ENCODE peak calls at places on chromosomes 13 and 19, in five cellular contexts. One of them, this sample, is unnamed.

GRCh38 chr19:47660435-47660832 is 51.5 kb downstream of the BICRA start:
- DNase-seq in astrocyte of the cerebellum: no peak
- DNase-seq in activated CD8-positive, alpha-beta T cell treated with anti-CD3 and anti-CD28 coated beads for 36 hours: no peak
- DNase-seq in AG09319: no peak
- DNase-seq in body of pancreas: no peak
- DNase-seq in this sample: no peak

GRCh38 chr13:89267734-89268133 is 1596.6 kb downstream of the SLITRK5 start:
- DNase-seq in astrocyte of the cerebellum: peak
- DNase-seq in activated CD8-positive, alpha-beta T cell treated with anti-CD3 and anti-CD28 coated beads for 36 hours: no peak
- DNase-seq in body of pancreas: no peak
- DNase-seq in AG09319: no peak
- DNase-seq in this sample: no peak

GRCh38 chr19:53553865-53554791 is 16.2 kb downstream of the ZNF331 start:
- DNase-seq in AG09319: peak
- DNase-seq in astrocyte of the cerebellum: peak
- DNase-seq in activated CD8-positive, alpha-beta T cell treated with anti-CD3 and anti-CD28 coated beads for 36 hours: peak
- DNase-seq in body of pancreas: peak
- DNase-seq in this sample: peak

GRCh38 chr19:55372316-55373081 is 2.2 kb upstream of the IL11 start:
- DNase-seq in AG09319: no peak
- DNase-seq in body of pancreas: no peak
- DNase-seq in astrocyte of the cerebellum: no peak
- DNase-seq in activated CD8-positive, alpha-beta T cell treated with anti-CD3 and anti-CD28 coated beads for 36 hours: peak
- DNase-seq in this sample: no peak

GRCh38 chr19:56139847-56140582 is 1.1 kb upstream of the ZNF444 start:
- DNase-seq in AG09319: no peak
- DNase-seq in activated CD8-positive, alpha-beta T cell treated with anti-CD3 and anti-CD28 coated beads for 36 hours: peak
- DNase-seq in astrocyte of the cerebellum: no peak
- DNase-seq in body of pancreas: peak
- DNase-seq in this sample: no peak

GRCh38 chr13:66914155-66914554 is 316.0 kb downstream of the PCDH9 start:
- DNase-seq in activated CD8-positive, alpha-beta T cell treated with anti-CD3 and anti-CD28 coated beads for 36 hours: no peak
- DNase-seq in AG09319: no peak
- DNase-seq in astrocyte of the cerebellum: no peak
- DNase-seq in body of pancreas: no peak
- DNase-seq in this sample: no peak

GRCh38 chr13:37023871-37024270 is 23.3 kb downstream of the EXOSC8 start:
- DNase-seq in body of pancreas: no peak
- DNase-seq in AG09319: no peak
- DNase-seq in activated CD8-positive, alpha-beta T cell treated with anti-CD3 and anti-CD28 coated beads for 36 hours: no peak
- DNase-seq in astrocyte of the cerebellum: no peak
- DNase-seq in this sample: no peak

GRCh38 chr19:1760020-1760419 is 6.7 kb downstream of the ONECUT3 start:
- DNase-seq in AG09319: no peak
- DNase-seq in body of pancreas: no peak
- DNase-seq in astrocyte of the cerebellum: no peak
- DNase-seq in activated CD8-positive, alpha-beta T cell treated with anti-CD3 and anti-CD28 coated beads for 36 hours: no peak
- DNase-seq in this sample: no peak

GRCh38 chr19:17615889-17616685 is 60.6 kb downstream of the COLGALT1 start:
- DNase-seq in astrocyte of the cerebellum: no peak
- DNase-seq in AG09319: no peak
- DNase-seq in activated CD8-positive, alpha-beta T cell treated with anti-CD3 and anti-CD28 coated beads for 36 hours: no peak
- DNase-seq in body of pancreas: no peak
- DNase-seq in this sample: no peak

GRCh38 chr13:103288114-103288513 is 221.9 kb upstream of the SLC10A2 start:
- DNase-seq in astrocyte of the cerebellum: no peak
- DNase-seq in AG09319: no peak
- DNase-seq in body of pancreas: no peak
- DNase-seq in activated CD8-positive, alpha-beta T cell treated with anti-CD3 and anti-CD28 coated beads for 36 hours: no peak
- DNase-seq in this sample: no peak

GRCh38 chr13:64369121-64369520 is 2861.0 kb downstream of the PCDH9 start:
- DNase-seq in astrocyte of the cerebellum: no peak
- DNase-seq in activated CD8-positive, alpha-beta T cell treated with anti-CD3 and anti-CD28 coated beads for 36 hours: no peak
- DNase-seq in body of pancreas: no peak
- DNase-seq in AG09319: no peak
- DNase-seq in this sample: no peak

GRCh38 chr19:33350538-33351309 is 22.8 kb upstream of the CEBPG start:
- DNase-seq in astrocyte of the cerebellum: peak
- DNase-seq in body of pancreas: no peak
- DNase-seq in activated CD8-positive, alpha-beta T cell treated with anti-CD3 and anti-CD28 coated beads for 36 hours: no peak
- DNase-seq in AG09319: no peak
- DNase-seq in this sample: no peak

GRCh38 chr19:34481861-34482379 is 362 bp downstream of the WTIP start:
- DNase-seq in body of pancreas: no peak
- DNase-seq in astrocyte of the cerebellum: no peak
- DNase-seq in AG09319: peak
- DNase-seq in activated CD8-positive, alpha-beta T cell treated with anti-CD3 and anti-CD28 coated beads for 36 hours: no peak
- DNase-seq in this sample: no peak

GRCh38 chr19:903266-903797 is 9.7 kb downstream of the R3HDM4 start:
- DNase-seq in activated CD8-positive, alpha-beta T cell treated with anti-CD3 and anti-CD28 coated beads for 36 hours: no peak
- DNase-seq in body of pancreas: peak
- DNase-seq in AG09319: no peak
- DNase-seq in astrocyte of the cerebellum: peak
- DNase-seq in this sample: no peak

GRCh38 chr19:1487576-1488281 is 2.4 kb downstream of the PCSK4 start:
- DNase-seq in activated CD8-positive, alpha-beta T cell treated with anti-CD3 and anti-CD28 coated beads for 36 hours: no peak
- DNase-seq in astrocyte of the cerebellum: no peak
- DNase-seq in AG09319: no peak
- DNase-seq in body of pancreas: peak
- DNase-seq in this sample: no peak

GRCh38 chr19:47507031-47507430 is 7.8 kb downstream of the NAPA start:
- DNase-seq in astrocyte of the cerebellum: no peak
- DNase-seq in activated CD8-positive, alpha-beta T cell treated with anti-CD3 and anti-CD28 coated beads for 36 hours: no peak
- DNase-seq in AG09319: no peak
- DNase-seq in body of pancreas: peak
- DNase-seq in this sample: no peak

GRCh38 chr19:4473708-4474503 is 1.8 kb downstream of the HDGFL2 start:
- DNase-seq in AG09319: no peak
- DNase-seq in body of pancreas: no peak
- DNase-seq in activated CD8-positive, alpha-beta T cell treated with anti-CD3 and anti-CD28 coated beads for 36 hours: no peak
- DNase-seq in astrocyte of the cerebellum: no peak
- DNase-seq in this sample: no peak

GRCh38 chr13:111269508-111269907 is 50.9 kb upstream of the TEX29 start:
- DNase-seq in body of pancreas: no peak
- DNase-seq in astrocyte of the cerebellum: no peak
- DNase-seq in AG09319: no peak
- DNase-seq in activated CD8-positive, alpha-beta T cell treated with anti-CD3 and anti-CD28 coated beads for 36 hours: no peak
- DNase-seq in this sample: no peak

GRCh38 chr13:77000475-77000874 is 8.6 kb downstream of the CLN5 start:
- DNase-seq in astrocyte of the cerebellum: no peak
- DNase-seq in body of pancreas: no peak
- DNase-seq in activated CD8-positive, alpha-beta T cell treated with anti-CD3 and anti-CD28 coated beads for 36 hours: no peak
- DNase-seq in AG09319: no peak
- DNase-seq in this sample: no peak

GRCh38 chr19:45403781-45404556 is 900 bp downstream of the PPP1R13L start:
- DNase-seq in activated CD8-positive, alpha-beta T cell treated with anti-CD3 and anti-CD28 coated beads for 36 hours: peak
- DNase-seq in AG09319: no peak
- DNase-seq in body of pancreas: peak
- DNase-seq in astrocyte of the cerebellum: no peak
- DNase-seq in this sample: peak

GRCh38 chr13:99228737-99229691 is 28.4 kb downstream of the UBAC2 start:
- DNase-seq in activated CD8-positive, alpha-beta T cell treated with anti-CD3 and anti-CD28 coated beads for 36 hours: peak
- DNase-seq in astrocyte of the cerebellum: peak
- DNase-seq in body of pancreas: no peak
- DNase-seq in AG09319: no peak
- DNase-seq in this sample: peak

GRCh38 chr13:80704369-80704768 is 363.4 kb upstream of the SPRY2 start:
- DNase-seq in AG09319: no peak
- DNase-seq in activated CD8-positive, alpha-beta T cell treated with anti-CD3 and anti-CD28 coated beads for 36 hours: no peak
- DNase-seq in astrocyte of the cerebellum: no peak
- DNase-seq in body of pancreas: no peak
- DNase-seq in this sample: no peak

GRCh38 chr13:76822691-76823267 is 63.4 kb downstream of the KCTD12 start:
- DNase-seq in body of pancreas: no peak
- DNase-seq in activated CD8-positive, alpha-beta T cell treated with anti-CD3 and anti-CD28 coated beads for 36 hours: no peak
- DNase-seq in AG09319: no peak
- DNase-seq in astrocyte of the cerebellum: no peak
- DNase-seq in this sample: peak

GRCh38 chr13:36526897-36527296 is 94.6 kb downstream of the CCNA1 start:
- DNase-seq in astrocyte of the cerebellum: no peak
- DNase-seq in activated CD8-positive, alpha-beta T cell treated with anti-CD3 and anti-CD28 coated beads for 36 hours: no peak
- DNase-seq in body of pancreas: no peak
- DNase-seq in AG09319: no peak
- DNase-seq in this sample: no peak

GRCh38 chr19:46974181-46974580 is 45.5 kb upstream of the NPAS1 start:
- DNase-seq in astrocyte of the cerebellum: no peak
- DNase-seq in body of pancreas: no peak
- DNase-seq in activated CD8-positive, alpha-beta T cell treated with anti-CD3 and anti-CD28 coated beads for 36 hours: no peak
- DNase-seq in AG09319: no peak
- DNase-seq in this sample: no peak

GRCh38 chr19:23440791-23441190 is 45.5 kb upstream of the ZNF91 start:
- DNase-seq in AG09319: no peak
- DNase-seq in activated CD8-positive, alpha-beta T cell treated with anti-CD3 and anti-CD28 coated beads for 36 hours: peak
- DNase-seq in astrocyte of the cerebellum: no peak
- DNase-seq in body of pancreas: no peak
- DNase-seq in this sample: no peak

GRCh38 chr13:100128373-100128772 is 39.5 kb downstream of the PCCA start:
- DNase-seq in activated CD8-positive, alpha-beta T cell treated with anti-CD3 and anti-CD28 coated beads for 36 hours: peak
- DNase-seq in astrocyte of the cerebellum: peak
- DNase-seq in AG09319: no peak
- DNase-seq in body of pancreas: no peak
- DNase-seq in this sample: no peak

GRCh38 chr13:46472384-46472783 is 80.6 kb upstream of the LRCH1 start:
- DNase-seq in AG09319: no peak
- DNase-seq in body of pancreas: no peak
- DNase-seq in activated CD8-positive, alpha-beta T cell treated with anti-CD3 and anti-CD28 coated beads for 36 hours: no peak
- DNase-seq in astrocyte of the cerebellum: no peak
- DNase-seq in this sample: no peak

GRCh38 chr19:57578487-57579205 is at the start of gene ZNF416:
- DNase-seq in AG09319: peak
- DNase-seq in activated CD8-positive, alpha-beta T cell treated with anti-CD3 and anti-CD28 coated beads for 36 hours: peak
- DNase-seq in astrocyte of the cerebellum: peak
- DNase-seq in body of pancreas: peak
- DNase-seq in this sample: peak
- TF ChIP-seq CTCF in AG09319: peak
- TF ChIP-seq CTCF in activated CD8-positive, alpha-beta T cell treated with anti-CD3 and anti-CD28 coated beads for 36 hours: no peak
- TF ChIP-seq CTCF in astrocyte of the cerebellum: peak
- TF ChIP-seq CTCF in body of pancreas: peak
- TF ChIP-seq CTCF in this sample: peak

GRCh38 chr19:49126575-49126974 is 7.2 kb downstream of the PPFIA3 start:
- DNase-seq in body of pancreas: no peak
- DNase-seq in AG09319: no peak
- DNase-seq in astrocyte of the cerebellum: no peak
- DNase-seq in activated CD8-positive, alpha-beta T cell treated with anti-CD3 and anti-CD28 coated beads for 36 hours: no peak
- DNase-seq in this sample: no peak

GRCh38 chr19:49128545-49129237 is 9.3 kb downstream of the PPFIA3 start:
- DNase-seq in astrocyte of the cerebellum: no peak
- DNase-seq in body of pancreas: no peak
- DNase-seq in AG09319: no peak
- DNase-seq in activated CD8-positive, alpha-beta T cell treated with anti-CD3 and anti-CD28 coated beads for 36 hours: no peak
- DNase-seq in this sample: no peak

GRCh38 chr19:49130325-49130724 is 11.0 kb downstream of the PPFIA3 start:
- DNase-seq in activated CD8-positive, alpha-beta T cell treated with anti-CD3 and anti-CD28 coated beads for 36 hours: no peak
- DNase-seq in astrocyte of the cerebellum: no peak
- DNase-seq in AG09319: no peak
- DNase-seq in body of pancreas: no peak
- DNase-seq in this sample: no peak

GRCh38 chr19:49129238-49129583 is 9.9 kb downstream of the PPFIA3 start:
- DNase-seq in astrocyte of the cerebellum: no peak
- DNase-seq in activated CD8-positive, alpha-beta T cell treated with anti-CD3 and anti-CD28 coated beads for 36 hours: no peak
- DNase-seq in body of pancreas: no peak
- DNase-seq in AG09319: no peak
- DNase-seq in this sample: no peak

GRCh38 chr19:49127674-49128544 is 8.6 kb downstream of the PPFIA3 start:
- DNase-seq in body of pancreas: peak
- DNase-seq in astrocyte of the cerebellum: peak
- DNase-seq in activated CD8-positive, alpha-beta T cell treated with anti-CD3 and anti-CD28 coated beads for 36 hours: peak
- DNase-seq in AG09319: peak
- DNase-seq in this sample: peak
- TF ChIP-seq CTCF in body of pancreas: peak
- TF ChIP-seq CTCF in astrocyte of the cerebellum: peak
- TF ChIP-seq CTCF in activated CD8-positive, alpha-beta T cell treated with anti-CD3 and anti-CD28 coated beads for 36 hours: no peak
- TF ChIP-seq CTCF in AG09319: peak
- TF ChIP-seq CTCF in this sample: no peak

DNA sequence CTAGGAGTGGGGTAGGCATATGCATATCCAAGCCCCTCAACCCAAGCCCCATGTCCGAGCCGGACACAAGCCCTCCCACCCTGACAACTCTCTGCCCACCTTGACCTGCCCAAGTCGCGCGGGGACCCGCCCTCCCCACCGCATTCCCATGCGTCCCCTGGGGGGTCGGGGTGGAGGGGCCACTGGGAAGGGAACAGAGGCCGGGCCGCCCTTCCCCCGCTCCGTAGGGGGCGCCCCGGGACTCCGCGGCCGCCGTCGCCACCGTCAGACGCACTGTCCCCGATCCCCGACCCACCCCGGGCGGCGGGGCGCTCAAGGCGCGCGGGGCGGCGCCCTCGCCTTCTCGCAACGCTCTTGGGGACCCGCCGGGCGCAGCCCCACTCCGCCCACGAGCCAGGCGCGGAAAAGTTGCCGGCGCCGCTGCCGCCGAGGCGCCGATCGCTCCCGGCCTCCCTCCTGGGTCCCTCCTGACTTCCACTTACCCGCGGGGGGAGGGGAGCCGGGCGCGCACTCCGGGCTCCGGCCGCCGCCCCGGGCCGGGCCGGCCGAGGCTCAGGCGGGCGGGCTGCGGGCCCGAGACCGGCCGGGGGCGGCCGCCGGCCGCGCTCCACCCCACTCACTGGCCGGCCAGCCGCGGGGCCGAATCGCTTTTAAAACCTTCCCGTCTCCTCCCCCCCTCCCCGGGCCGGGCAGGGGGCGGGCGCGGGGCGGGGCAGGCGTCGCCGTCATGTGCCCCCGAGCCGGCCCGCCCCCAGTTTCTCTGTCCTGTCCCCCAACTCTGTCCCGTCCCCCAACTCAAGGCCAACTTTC is 34.4 kb upstream of the NANOS3 start:
- DNase-seq in body of pancreas: peak
- DNase-seq in AG09319: no peak
- DNase-seq in activated CD8-positive, alpha-beta T cell treated with anti-CD3 and anti-CD28 coated beads for 36 hours: peak
- DNase-seq in astrocyte of the cerebellum: no peak
- DNase-seq in this sample: peak
- TF ChIP-seq CTCF in body of pancreas: no peak
- TF ChIP-seq CTCF in AG09319: no peak
- TF ChIP-seq CTCF in activated CD8-positive, alpha-beta T cell treated with anti-CD3 and anti-CD28 coated beads for 36 hours: no peak
- TF ChIP-seq CTCF in astrocyte of the cerebellum: no peak
- TF ChIP-seq CTCF in this sample: peak

GRCh38 chr13:79401259-79402071 is 4.6 kb downstream of the RBM26 start:
- DNase-seq in body of pancreas: no peak
- DNase-seq in activated CD8-positive, alpha-beta T cell treated with anti-CD3 and anti-CD28 coated beads for 36 hours: no peak
- DNase-seq in AG09319: no peak
- DNase-seq in astrocyte of the cerebellum: no peak
- DNase-seq in this sample: no peak
- TF ChIP-seq CTCF in body of pancreas: no peak
- TF ChIP-seq CTCF in activated CD8-positive, alpha-beta T cell treated with anti-CD3 and anti-CD28 coated beads for 36 hours: no peak
- TF ChIP-seq CTCF in AG09319: no peak
- TF ChIP-seq CTCF in astrocyte of the cerebellum: no peak
- TF ChIP-seq CTCF in this sample: no peak

GRCh38 chr13:91174886-91175501 is 172.5 kb upstream of the MIR17HG start:
- DNase-seq in AG09319: no peak
- DNase-seq in body of pancreas: peak
- DNase-seq in activated CD8-positive, alpha-beta T cell treated with anti-CD3 and anti-CD28 coated beads for 36 hours: no peak
- DNase-seq in astrocyte of the cerebellum: no peak
- DNase-seq in this sample: no peak
- TF ChIP-seq CTCF in AG09319: no peak
- TF ChIP-seq CTCF in body of pancreas: no peak
- TF ChIP-seq CTCF in activated CD8-positive, alpha-beta T cell treated with anti-CD3 and anti-CD28 coated beads for 36 hours: no peak
- TF ChIP-seq CTCF in astrocyte of the cerebellum: no peak
- TF ChIP-seq CTCF in this sample: no peak